ENCODE peak calls at places on chromosome 2, in four cellular contexts. Y is AG04450, R is T-helper 1 cell, Q is colonic mucosa. G is an unnamed sample.
A peak's percentile ranks its signal among the peaks of the same experiment; 100 is the strongest.

GRCh38 chr2:133241231-133241575 is 327.1 kb downstream of the NCKAP5 start:
- DNase-seq in Y (peak; percentile 80), R (no peak), Q (no peak), G (peak; percentile 82)

GRCh38 chr2:126655500-126656310 is at the start of gene GYPC:
- DNase-seq in Y (peak; percentile 26), R (no peak), Q (peak; percentile 42), G (no peak)

GRCh38 chr2:95350320-95351079 is 52.0 kb upstream of the FAHD2A start:
- DNase-seq in Y (no peak), R (no peak), Q (peak; percentile 11), G (no peak)

GRCh38 chr2:38146302-38146916 is 70.5 kb upstream of the CYP1B1 start:
- DNase-seq in Y (peak; percentile 84), R (no peak), Q (no peak), G (peak; percentile 74)

GRCh38 chr2:229520582-229521221 is 193.7 kb downstream of the DNER start:
- DNase-seq in Y (no peak), R (no peak), Q (peak; percentile 20), G (no peak)

GRCh38 chr2:137096693-137097092 is 331.3 kb downstream of the THSD7B start:
- DNase-seq in Y (no peak), R (no peak), Q (no peak), G (no peak)

GRCh38 chr2:145555360-145555759 is 1035.4 kb upstream of the ZEB2 start:
- DNase-seq in Y (no peak), R (no peak), Q (no peak), G (no peak)

GRCh38 chr2:200713003-200713703 is 98.6 kb upstream of the BZW1 start:
- DNase-seq in Y (peak; percentile 66), R (peak; percentile 83), Q (peak; percentile 93), G (peak; percentile 72)

GRCh38 chr2:121211251-121211650 is 73.8 kb downstream of the TFCP2L1 start:
- DNase-seq in Y (no peak), R (no peak), Q (peak; percentile 89), G (no peak)

GRCh38 chr2:222761888-222762287 is 90.4 kb downstream of the MOGAT1 start:
- DNase-seq in Y (no peak), R (no peak), Q (no peak), G (no peak)

GRCh38 chr2:68009526-68009925 is 53.3 kb downstream of the C1D start:
- DNase-seq in Y (no peak), R (no peak), Q (no peak), G (no peak)

GRCh38 chr2:64651590-64651989 is 2.1 kb downstream of the SERTAD2 start:
- DNase-seq in Y (no peak), R (no peak), Q (no peak), G (no peak)

GRCh38 chr2:144240656-144241339 is 279.1 kb downstream of the ZEB2 start:
- DNase-seq in Y (no peak), R (no peak), Q (no peak), G (no peak)

GRCh38 chr2:150211164-150211631 is 276.3 kb downstream of the RND3 start:
- DNase-seq in Y (peak; percentile 62), R (no peak), Q (no peak), G (no peak)

GRCh38 chr2:215528555-215528954 is 92.7 kb upstream of the FN1 start:
- DNase-seq in Y (peak; percentile 90), R (no peak), Q (no peak), G (peak; percentile 89)

GRCh38 chr2:86027196-86027912 is 78.3 kb downstream of the POLR1A start:
- DNase-seq in Y (no peak), R (no peak), Q (no peak), G (no peak)

GRCh38 chr2:120308038-120308910 is 37.7 kb upstream of the INHBB start:
- DNase-seq in Y (no peak), R (no peak), Q (no peak), G (no peak)

GRCh38 chr2:101617786-101618185 is 79.7 kb upstream of the MAP4K4 start:
- DNase-seq in Y (no peak), R (no peak), Q (no peak), G (no peak)

GRCh38 chr2:37872192-37872545 is 52.9 kb upstream of the RMDN2 start:
- DNase-seq in Y (no peak), R (no peak), Q (no peak), G (no peak)

GRCh38 chr2:125280276-125280675 is 1255.2 kb downstream of the CNTNAP5 start:
- DNase-seq in Y (no peak), R (no peak), Q (no peak), G (no peak)

GRCh38 chr2:240556553-240557100 is 1.2 kb downstream of the ANKMY1 start:
- DNase-seq in Y (no peak), R (peak; percentile 36), Q (peak; percentile 58), G (no peak)

GRCh38 chr2:190996338-190996946 is 17.5 kb downstream of the STAT1 start:
- DNase-seq in Y (no peak), R (no peak), Q (no peak), G (no peak)

G was measured in BJ.